ENCODE peak calls at places on chromosomes 7 and 10, in nine cellular contexts. G, W, V, T, B, L, M, U and X are unnamed samples.
A peak's percentile ranks its signal among the peaks of the same experiment; 100 is the strongest.

GRCh38 chr10:65571011-65571570 is 1354.7 kb upstream of the LRRTM3 start:
- DNase-seq in T (no peak), L (no peak), G (no peak), U (no peak), W (peak; percentile 22), V (no peak), B (no peak), M (no peak), X (no peak)

GRCh38 chr7:116780966-116781365 is 81.4 kb upstream of the CAPZA2 start:
- DNase-seq in V (no peak), M (no peak), G (no peak), L (no peak), T (no peak), U (no peak), B (peak; percentile 96), W (no peak), X (no peak)

GRCh38 chr10:26488344-26488743 is 50.2 kb downstream of the APBB1IP start:
- DNase-seq in W (peak; percentile 97), B (no peak), G (no peak), L (peak; percentile 48), M (no peak), V (no peak), T (no peak), U (no peak), X (no peak)

GRCh38 chr7:159115601-159116501 is 28.8 kb downstream of the VIPR2 start:
- DNase-seq in M (no peak), V (no peak), L (no peak), W (no peak), G (no peak), B (no peak), U (no peak), T (no peak), X (no peak)

GRCh38 chr7:140542226-140542625 is 62.9 kb upstream of the MKRN1 start:
- DNase-seq in V (no peak), W (peak; percentile 40), M (peak; percentile 62), T (peak; percentile 74), G (no peak), U (peak; percentile 33), B (no peak), L (peak; percentile 79), X (no peak)

GRCh38 chr7:87628780-87629569 is 777 bp downstream of the RUNDC3B start:
- DNase-seq in B (no peak), W (peak; percentile 0), U (no peak), L (no peak), G (no peak), T (peak; percentile 29), V (no peak), M (no peak), X (peak; percentile 20)

GRCh38 chr10:88467835-88468485 is 115.2 kb downstream of the RNLS start:
- DNase-seq in M (no peak), L (peak; percentile 43), W (peak; percentile 18), U (no peak), B (no peak), G (no peak), T (peak; percentile 28), V (no peak), X (no peak)

GRCh38 chr7:54782829-54783228 is 23.8 kb upstream of the SEC61G start:
- DNase-seq in L (no peak), W (no peak), T (no peak), B (no peak), G (no peak), M (no peak), U (no peak), V (no peak), X (no peak)

GRCh38 chr7:69911337-69911736 is 313.1 kb downstream of the AUTS2 start:
- DNase-seq in M (no peak), V (no peak), U (no peak), T (no peak), W (no peak), B (no peak), G (no peak), L (no peak), X (no peak)

GRCh38 chr10:60810437-60811182 is 32.3 kb downstream of the CDK1 start:
- DNase-seq in W (no peak), L (peak; percentile 82), G (no peak), M (no peak), T (peak; percentile 66), B (no peak), U (no peak), V (no peak), X (no peak)

GRCh38 chr10:30834143-30834542 is 197.5 kb downstream of the ZNF438 start:
- DNase-seq in G (no peak), M (no peak), W (no peak), T (no peak), V (no peak), L (no peak), U (no peak), B (no peak), X (no peak)